ENCODE peak calls at places on chromosomes 6 and 20, in seven cellular contexts. E is H54; N is AG10803; C is T-cell; I is neural progenitor cell; W is HepG2; Y is activated CD4-positive, alpha-beta T cell treated with anti-CD3 and anti-CD28 coated beads, Interleukin-2, amount 50 U/mL, for 1 hour. G is an unnamed sample.

GRCh38 chr20:18663932-18664331 is 76.1 kb downstream of the DTD1 start:
- DNase-seq in E (no peak), N (peak; percentile 11), C (no peak), I (no peak), W (no peak), Y (no peak), G (no peak)

GRCh38 chr6:14540859-14541540 is 423.4 kb downstream of the CD83 start:
- DNase-seq in E (no peak), N (no peak), C (no peak), I (peak; percentile 45), W (no peak), Y (no peak), G (no peak)

GRCh38 chr20:53570446-53571276 is 23.0 kb downstream of the ZNF217 start:
- DNase-seq in E (no peak), N (no peak), C (no peak), I (no peak), W (no peak), Y (no peak), G (no peak)

GRCh38 chr20:400451-401275 is 7.4 kb upstream of the RBCK1 start:
- DNase-seq in E (no peak), N (no peak), C (no peak), I (no peak), W (no peak), Y (no peak), G (no peak)

GRCh38 chr20:43849496-43850197 is 65.0 kb upstream of the TOX2 start:
- DNase-seq in E (peak; percentile 36), N (peak; percentile 28), C (no peak), I (no peak), W (no peak), Y (no peak), G (no peak)

GRCh38 chr6:30447237-30447636 is 42.1 kb upstream of the HLA-E start:
- DNase-seq in E (no peak), N (peak; percentile 28), C (no peak), I (peak; percentile 76), W (peak; percentile 47), Y (no peak), G (no peak)

GRCh38 chr20:51700809-51701285 is 67.3 kb downstream of the ATP9A start:
- DNase-seq in E (no peak), N (peak; percentile 40), C (no peak), I (peak; percentile 61), W (peak; percentile 75), Y (no peak), G (no peak)

GRCh38 chr20:57500941-57501340 is 24.0 kb downstream of the CTCFL start:
- DNase-seq in E (no peak), N (no peak), C (no peak), I (no peak), W (no peak), Y (no peak), G (no peak)

GRCh38 chr20:63280929-63281545 is 8.4 kb downstream of the ARFGAP1 start:
- DNase-seq in E (no peak), N (no peak), C (no peak), I (peak; percentile 63), W (no peak), Y (no peak), G (no peak)

GRCh38 chr6:43669050-43669921 is 18.3 kb downstream of the MRPS18A start:
- DNase-seq in E (no peak), N (peak; percentile 64), C (no peak), I (peak; percentile 64), W (no peak), Y (no peak), G (no peak)

GRCh38 chr6:20441236-20441635 is 39.6 kb downstream of the E2F3 start:
- DNase-seq in E (no peak), N (no peak), C (no peak), I (no peak), W (no peak), Y (no peak), G (no peak)

GRCh38 chr20:52783769-52784168 is 188.4 kb upstream of the TSHZ2 start:
- DNase-seq in E (no peak), N (no peak), C (peak; percentile 3), I (peak; percentile 39), W (peak; percentile 30), Y (peak; percentile 2), G (peak; percentile 14)

GRCh38 chr20:62236674-62236996 is 1.7 kb upstream of the OSBPL2 start:
- DNase-seq in E (no peak), N (no peak), C (no peak), I (peak; percentile 97), W (peak; percentile 58), Y (no peak), G (no peak)

GRCh38 chr6:33781105-33781975 is 7.6 kb downstream of the LEMD2 start:
- DNase-seq in E (peak; percentile 93), N (peak; percentile 60), C (no peak), I (peak; percentile 84), W (no peak), Y (no peak), G (no peak)

GRCh38 chr6:134245041-134245440 is 72.9 kb downstream of the SGK1 start:
- DNase-seq in E (no peak), N (peak; percentile 54), C (no peak), I (no peak), W (no peak), Y (no peak), G (no peak)

GRCh38 chr6:43436577-43437282 is 9.4 kb downstream of the ABCC10 start:
- DNase-seq in E (peak; percentile 81), N (peak; percentile 89), C (no peak), I (no peak), W (peak; percentile 97), Y (no peak), G (no peak)

GRCh38 chr6:111441678-111442243 is 41.3 kb downstream of the REV3L start:
- DNase-seq in E (no peak), N (no peak), C (no peak), I (no peak), W (no peak), Y (no peak), G (no peak)

GRCh38 chr6:81890846-81891245 is 138.4 kb upstream of the TENT5A start:
- DNase-seq in E (peak; percentile 19), N (peak; percentile 96), C (no peak), I (no peak), W (no peak), Y (no peak), G (no peak)

GRCh38 chr6:2127484-2127911 is 117.9 kb downstream of the GMDS start:
- DNase-seq in E (no peak), N (no peak), C (no peak), I (no peak), W (no peak), Y (peak; percentile 6), G (peak; percentile 12)

G was measured in CD4-positive, alpha-beta memory T cell.